ENCODE peak calls at places on chromosomes 11 and 22, in six cellular contexts. One of them, this sample, is unnamed.

GRCh38 chr22:27642104-27642800 is 159.3 kb downstream of the MN1 start:
- DNase-seq in colonic mucosa: no peak
- DNase-seq in CD8-positive, alpha-beta memory T cell: no peak
- DNase-seq in brain microvascular endothelial cell: no peak
- DNase-seq in CD4-positive, CD25-positive, alpha-beta regulatory T cell: no peak
- DNase-seq in endodermal cell: no peak
- DNase-seq in this sample: no peak

GRCh38 chr11:15589070-15589626 is 474.4 kb downstream of the INSC start:
- DNase-seq in brain microvascular endothelial cell: no peak
- DNase-seq in CD8-positive, alpha-beta memory T cell: no peak
- DNase-seq in endodermal cell: no peak
- DNase-seq in colonic mucosa: no peak
- DNase-seq in CD4-positive, CD25-positive, alpha-beta regulatory T cell: no peak
- DNase-seq in this sample: no peak

GRCh38 chr22:19872779-19873137 is 18.1 kb upstream of the GNB1L start:
- DNase-seq in endodermal cell: peak; percentile 69
- DNase-seq in CD4-positive, CD25-positive, alpha-beta regulatory T cell: no peak
- DNase-seq in colonic mucosa: peak; percentile 55
- DNase-seq in brain microvascular endothelial cell: no peak
- DNase-seq in CD8-positive, alpha-beta memory T cell: peak; percentile 32
- DNase-seq in this sample: no peak

GRCh38 chr11:6404341-6405038 is 14.2 kb downstream of the SMPD1 start:
- DNase-seq in CD8-positive, alpha-beta memory T cell: peak; percentile 64
- DNase-seq in colonic mucosa: no peak
- DNase-seq in brain microvascular endothelial cell: peak; percentile 18
- DNase-seq in CD4-positive, CD25-positive, alpha-beta regulatory T cell: peak; percentile 43
- DNase-seq in endodermal cell: no peak
- DNase-seq in this sample: peak; percentile 79

GRCh38 chr11:13335319-13335718 is 57.7 kb downstream of the BMAL1 start:
- DNase-seq in colonic mucosa: peak; percentile 76
- DNase-seq in CD8-positive, alpha-beta memory T cell: peak; percentile 80
- DNase-seq in CD4-positive, CD25-positive, alpha-beta regulatory T cell: peak; percentile 69
- DNase-seq in brain microvascular endothelial cell: peak; percentile 82
- DNase-seq in endodermal cell: peak; percentile 93
- DNase-seq in this sample: peak; percentile 72

GRCh38 chr11:132186699-132187098 is 816.3 kb downstream of the NTM start:
- DNase-seq in brain microvascular endothelial cell: no peak
- DNase-seq in CD8-positive, alpha-beta memory T cell: no peak
- DNase-seq in CD4-positive, CD25-positive, alpha-beta regulatory T cell: no peak
- DNase-seq in endodermal cell: peak; percentile 75
- DNase-seq in colonic mucosa: no peak
- DNase-seq in this sample: no peak

GRCh38 chr11:6568191-6568918 is 35.1 kb downstream of the RRP8 start:
- DNase-seq in CD4-positive, CD25-positive, alpha-beta regulatory T cell: no peak
- DNase-seq in colonic mucosa: no peak
- DNase-seq in endodermal cell: peak; percentile 81
- DNase-seq in brain microvascular endothelial cell: peak; percentile 45
- DNase-seq in CD8-positive, alpha-beta memory T cell: no peak
- DNase-seq in this sample: no peak

GRCh38 chr11:73298233-73298632 is 9.8 kb upstream of the ARHGEF17 start:
- DNase-seq in CD8-positive, alpha-beta memory T cell: no peak
- DNase-seq in colonic mucosa: no peak
- DNase-seq in brain microvascular endothelial cell: no peak
- DNase-seq in CD4-positive, CD25-positive, alpha-beta regulatory T cell: no peak
- DNase-seq in endodermal cell: no peak
- DNase-seq in this sample: no peak

GRCh38 chr11:83158965-83159900 is 2.3 kb downstream of the PCF11 start:
- DNase-seq in CD8-positive, alpha-beta memory T cell: no peak
- DNase-seq in CD4-positive, CD25-positive, alpha-beta regulatory T cell: no peak
- DNase-seq in brain microvascular endothelial cell: no peak
- DNase-seq in endodermal cell: no peak
- DNase-seq in colonic mucosa: no peak
- DNase-seq in this sample: no peak

GRCh38 chr11:83157755-83158473 is 983 bp downstream of the PCF11 start:
- DNase-seq in endodermal cell: peak; percentile 80
- DNase-seq in CD8-positive, alpha-beta memory T cell: peak; percentile 61
- DNase-seq in brain microvascular endothelial cell: peak; percentile 29
- DNase-seq in CD4-positive, CD25-positive, alpha-beta regulatory T cell: peak; percentile 56
- DNase-seq in colonic mucosa: peak; percentile 65
- DNase-seq in this sample: peak; percentile 28

GRCh38 chr11:83159901-83160865 is 3.3 kb downstream of the PCF11 start:
- DNase-seq in colonic mucosa: peak; percentile 45
- DNase-seq in CD8-positive, alpha-beta memory T cell: no peak
- DNase-seq in CD4-positive, CD25-positive, alpha-beta regulatory T cell: no peak
- DNase-seq in brain microvascular endothelial cell: peak; percentile 3
- DNase-seq in endodermal cell: no peak
- DNase-seq in this sample: no peak

GRCh38 chr11:83156996-83157754 is at the start of gene PCF11:
- DNase-seq in CD4-positive, CD25-positive, alpha-beta regulatory T cell: no peak
- DNase-seq in colonic mucosa: no peak
- DNase-seq in endodermal cell: no peak
- DNase-seq in brain microvascular endothelial cell: peak; percentile 100
- DNase-seq in CD8-positive, alpha-beta memory T cell: no peak
- DNase-seq in this sample: no peak

DNA sequence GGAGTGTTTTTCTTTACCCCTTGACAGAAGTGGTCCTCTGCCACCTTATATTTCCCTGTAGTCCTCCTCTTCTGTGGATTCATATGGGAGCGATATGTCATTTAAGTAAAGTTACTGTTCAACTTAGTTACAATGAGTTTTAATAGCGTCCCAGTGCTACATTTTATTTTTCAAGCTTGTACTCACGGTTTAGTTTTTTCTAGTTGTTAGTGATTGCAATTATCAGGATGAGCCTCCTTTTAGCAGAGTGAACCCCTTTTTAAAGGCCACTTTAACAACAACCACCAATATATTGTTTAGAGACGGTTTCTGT is 1.5 kb downstream of the PCF11 start:
- DNase-seq in colonic mucosa: no peak
- DNase-seq in CD4-positive, CD25-positive, alpha-beta regulatory T cell: no peak
- DNase-seq in brain microvascular endothelial cell: no peak
- DNase-seq in endodermal cell: no peak
- DNase-seq in CD8-positive, alpha-beta memory T cell: no peak
- DNase-seq in this sample: no peak
- H3K36me3 ChIP-seq in colonic mucosa: no peaks in the 10 kb centered on the region
- H3K36me3 ChIP-seq in CD4-positive, CD25-positive, alpha-beta regulatory T cell: peaks cover 3% of the 10 kb centered on the region
- H3K36me3 ChIP-seq in brain microvascular endothelial cell: peaks cover 19% of the 10 kb centered on the region
- H3K36me3 ChIP-seq in endodermal cell: peaks cover 43% of the 10 kb centered on the region
- H3K36me3 ChIP-seq in CD8-positive, alpha-beta memory T cell: no peaks in the 10 kb centered on the region
- H3K36me3 ChIP-seq in this sample: no peaks in the 10 kb centered on the region

GRCh38 chr22:39422101-39422500 is 22.5 kb downstream of the TAB1 start:
- DNase-seq in colonic mucosa: no peak
- DNase-seq in endodermal cell: no peak
- DNase-seq in brain microvascular endothelial cell: no peak
- DNase-seq in CD4-positive, CD25-positive, alpha-beta regulatory T cell: no peak
- DNase-seq in CD8-positive, alpha-beta memory T cell: peak; percentile 17
- DNase-seq in this sample: no peak

GRCh38 chr22:39419911-39420310 is 20.3 kb downstream of the TAB1 start:
- DNase-seq in colonic mucosa: no peak
- DNase-seq in brain microvascular endothelial cell: no peak
- DNase-seq in endodermal cell: no peak
- DNase-seq in CD8-positive, alpha-beta memory T cell: peak; percentile 16
- DNase-seq in CD4-positive, CD25-positive, alpha-beta regulatory T cell: no peak
- DNase-seq in this sample: no peak

GRCh38 chr22:39421691-39422090 is 22.1 kb downstream of the TAB1 start:
- DNase-seq in endodermal cell: no peak
- DNase-seq in CD4-positive, CD25-positive, alpha-beta regulatory T cell: no peak
- DNase-seq in brain microvascular endothelial cell: no peak
- DNase-seq in colonic mucosa: no peak
- DNase-seq in CD8-positive, alpha-beta memory T cell: peak; percentile 9
- DNase-seq in this sample: no peak

GRCh38 chr22:39423976-39424375 is 24.4 kb downstream of the TAB1 start:
- DNase-seq in brain microvascular endothelial cell: no peak
- DNase-seq in CD8-positive, alpha-beta memory T cell: no peak
- DNase-seq in colonic mucosa: no peak
- DNase-seq in CD4-positive, CD25-positive, alpha-beta regulatory T cell: no peak
- DNase-seq in endodermal cell: no peak
- DNase-seq in this sample: no peak

GRCh38 chr22:39422721-39423120 is 23.1 kb downstream of the TAB1 start:
- DNase-seq in colonic mucosa: no peak
- DNase-seq in CD8-positive, alpha-beta memory T cell: no peak
- DNase-seq in CD4-positive, CD25-positive, alpha-beta regulatory T cell: no peak
- DNase-seq in endodermal cell: no peak
- DNase-seq in brain microvascular endothelial cell: no peak
- DNase-seq in this sample: no peak
- H3K36me3 ChIP-seq in colonic mucosa: peaks cover 14% of the 10 kb centered on the region
- H3K36me3 ChIP-seq in CD8-positive, alpha-beta memory T cell: peaks cover 59% of the 10 kb centered on the region
- H3K36me3 ChIP-seq in CD4-positive, CD25-positive, alpha-beta regulatory T cell: peaks cover 76% of the 10 kb centered on the region
- H3K36me3 ChIP-seq in endodermal cell: peaks cover 45% of the 10 kb centered on the region
- H3K36me3 ChIP-seq in brain microvascular endothelial cell: peaks cover 31% of the 10 kb centered on the region
- H3K36me3 ChIP-seq in this sample: peaks cover 49% of the 10 kb centered on the region

GRCh38 chr11:75437966-75438659 is 5.1 kb upstream of the KLHL35 start:
- DNase-seq in endodermal cell: no peak
- DNase-seq in brain microvascular endothelial cell: no peak
- DNase-seq in CD4-positive, CD25-positive, alpha-beta regulatory T cell: no peak
- DNase-seq in colonic mucosa: no peak
- DNase-seq in CD8-positive, alpha-beta memory T cell: no peak
- DNase-seq in this sample: no peak
- H3K36me3 ChIP-seq in endodermal cell: no peaks in the 10 kb centered on the region
- H3K36me3 ChIP-seq in brain microvascular endothelial cell: no peaks in the 10 kb centered on the region
- H3K36me3 ChIP-seq in CD4-positive, CD25-positive, alpha-beta regulatory T cell: peaks cover 7% of the 10 kb centered on the region
- H3K36me3 ChIP-seq in colonic mucosa: no peaks in the 10 kb centered on the region
- H3K36me3 ChIP-seq in CD8-positive, alpha-beta memory T cell: no peaks in the 10 kb centered on the region
- H3K36me3 ChIP-seq in this sample: no peaks in the 10 kb centered on the region

GRCh38 chr11:62665075-62665629 is at the start of the genes C11orf98 and CSKMT:
- DNase-seq in colonic mucosa: peak; percentile 98
- DNase-seq in endodermal cell: peak; percentile 98
- DNase-seq in CD8-positive, alpha-beta memory T cell: peak; percentile 97
- DNase-seq in brain microvascular endothelial cell: peak; percentile 92
- DNase-seq in CD4-positive, CD25-positive, alpha-beta regulatory T cell: peak; percentile 96
- DNase-seq in this sample: peak; percentile 94
- H3K36me3 ChIP-seq in colonic mucosa: no peaks in the 10 kb centered on the region
- H3K36me3 ChIP-seq in endodermal cell: peaks cover 25% of the 10 kb centered on the region
- H3K36me3 ChIP-seq in CD8-positive, alpha-beta memory T cell: peaks cover 18% of the 10 kb centered on the region
- H3K36me3 ChIP-seq in brain microvascular endothelial cell: peaks cover 21% of the 10 kb centered on the region
- H3K36me3 ChIP-seq in CD4-positive, CD25-positive, alpha-beta regulatory T cell: peaks cover 17% of the 10 kb centered on the region
- H3K36me3 ChIP-seq in this sample: peaks cover 13% of the 10 kb centered on the region

DNA sequence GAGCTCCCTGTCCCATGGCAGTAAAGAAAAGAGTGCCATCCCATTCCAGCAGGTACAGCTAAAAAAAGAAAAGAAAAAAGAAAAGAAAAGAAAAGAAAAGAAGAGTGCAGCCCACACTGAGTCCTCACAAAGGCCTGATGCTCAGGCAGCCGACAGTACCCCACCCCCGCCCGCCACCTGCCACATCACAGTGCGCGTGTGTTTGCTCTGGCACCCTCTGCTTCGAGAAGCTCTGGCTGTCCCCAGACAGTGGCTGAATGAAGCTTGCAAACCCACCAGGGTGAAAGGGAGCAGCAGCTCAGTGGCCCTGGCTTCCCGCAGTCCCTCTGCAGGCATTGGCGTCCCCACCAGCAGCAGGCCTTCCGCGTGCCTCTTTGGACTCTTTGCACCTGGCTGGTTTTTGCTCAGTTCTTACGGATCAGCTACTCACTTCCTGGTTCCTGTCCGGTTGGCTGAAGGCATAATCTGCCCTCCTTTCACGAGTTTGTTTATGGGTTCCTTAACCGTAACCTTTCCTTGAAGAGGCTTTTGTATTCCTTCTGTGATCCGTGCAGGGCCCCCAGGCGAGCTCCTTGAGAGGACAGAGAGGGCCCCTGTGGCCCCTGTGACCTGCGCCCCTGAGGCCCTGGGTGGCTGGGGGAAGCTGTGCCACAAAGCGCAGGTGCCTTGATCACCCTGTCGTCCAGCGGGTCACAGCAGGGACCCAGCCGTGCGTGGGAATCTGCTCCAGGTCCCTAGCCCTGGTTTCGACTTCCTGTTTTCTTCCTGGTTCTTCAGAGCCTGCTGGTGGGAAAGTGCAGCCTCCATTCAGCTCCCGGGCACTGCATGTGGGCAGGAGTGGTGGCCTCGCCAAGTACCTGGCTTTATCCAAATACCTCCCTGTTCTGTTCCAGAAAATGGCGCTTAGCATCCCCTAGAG is 28.0 kb upstream of the FADD start:
- DNase-seq in endodermal cell: peak; percentile 79
- DNase-seq in colonic mucosa: no peak
- DNase-seq in CD4-positive, CD25-positive, alpha-beta regulatory T cell: no peak
- DNase-seq in CD8-positive, alpha-beta memory T cell: no peak
- DNase-seq in brain microvascular endothelial cell: no peak
- DNase-seq in this sample: no peak
- H3K36me3 ChIP-seq in endodermal cell: no peaks in the 10 kb centered on the region
- H3K36me3 ChIP-seq in colonic mucosa: no peaks in the 10 kb centered on the region
- H3K36me3 ChIP-seq in CD4-positive, CD25-positive, alpha-beta regulatory T cell: no peaks in the 10 kb centered on the region
- H3K36me3 ChIP-seq in CD8-positive, alpha-beta memory T cell: no peaks in the 10 kb centered on the region
- H3K36me3 ChIP-seq in brain microvascular endothelial cell: no peaks in the 10 kb centered on the region
- H3K36me3 ChIP-seq in this sample: no peaks in the 10 kb centered on the region

GRCh38 chr11:108097179-108097578 is 24.2 kb upstream of the ACAT1 start:
- DNase-seq in colonic mucosa: no peak
- DNase-seq in CD8-positive, alpha-beta memory T cell: no peak
- DNase-seq in brain microvascular endothelial cell: no peak
- DNase-seq in CD4-positive, CD25-positive, alpha-beta regulatory T cell: no peak
- DNase-seq in endodermal cell: no peak
- DNase-seq in this sample: no peak

GRCh38 chr11:108093128-108093904 is 28.1 kb upstream of the ACAT1 start:
- DNase-seq in CD8-positive, alpha-beta memory T cell: no peak
- DNase-seq in colonic mucosa: no peak
- DNase-seq in CD4-positive, CD25-positive, alpha-beta regulatory T cell: no peak
- DNase-seq in endodermal cell: no peak
- DNase-seq in brain microvascular endothelial cell: no peak
- DNase-seq in this sample: no peak

GRCh38 chr11:108092134-108092533 is 29.2 kb upstream of the ACAT1 start:
- DNase-seq in colonic mucosa: no peak
- DNase-seq in CD8-positive, alpha-beta memory T cell: no peak
- DNase-seq in endodermal cell: no peak
- DNase-seq in CD4-positive, CD25-positive, alpha-beta regulatory T cell: no peak
- DNase-seq in brain microvascular endothelial cell: no peak
- DNase-seq in this sample: no peak
- H3K36me3 ChIP-seq in colonic mucosa: no peaks in the 10 kb centered on the region
- H3K36me3 ChIP-seq in CD8-positive, alpha-beta memory T cell: peaks cover 9% of the 10 kb centered on the region
- H3K36me3 ChIP-seq in endodermal cell: peaks cover 44% of the 10 kb centered on the region
- H3K36me3 ChIP-seq in CD4-positive, CD25-positive, alpha-beta regulatory T cell: peaks cover 43% of the 10 kb centered on the region
- H3K36me3 ChIP-seq in brain microvascular endothelial cell: peaks cover 17% of the 10 kb centered on the region
- H3K36me3 ChIP-seq in this sample: peaks cover 10% of the 10 kb centered on the region

GRCh38 chr22:43970037-43970747 is 14.9 kb downstream of the SAMM50 start:
- DNase-seq in brain microvascular endothelial cell: no peak
- DNase-seq in CD8-positive, alpha-beta memory T cell: no peak
- DNase-seq in CD4-positive, CD25-positive, alpha-beta regulatory T cell: no peak
- DNase-seq in endodermal cell: no peak
- DNase-seq in colonic mucosa: no peak
- DNase-seq in this sample: no peak
- H3K36me3 ChIP-seq in brain microvascular endothelial cell: peaks cover 68% of the 10 kb centered on the region
- H3K36me3 ChIP-seq in CD8-positive, alpha-beta memory T cell: peaks cover 56% of the 10 kb centered on the region
- H3K36me3 ChIP-seq in CD4-positive, CD25-positive, alpha-beta regulatory T cell: peaks cover 90% of the 10 kb centered on the region
- H3K36me3 ChIP-seq in endodermal cell: peaks cover 80% of the 10 kb centered on the region
- H3K36me3 ChIP-seq in colonic mucosa: peaks cover 22% of the 10 kb centered on the region
- H3K36me3 ChIP-seq in this sample: peaks cover 72% of the 10 kb centered on the region